ENCODE peak calls at places on chromosome 22, in four cellular contexts. V, Z, W and S are unnamed samples.

GRCh38 chr22:23384451-23384850 is 195.6 kb downstream of the IGLL1 start:
- DNase-seq in W (no peak), Z (no peak), V (no peak), S (no peak)

GRCh38 chr22:31618057-31618456 is 44.0 kb downstream of the PISD start:
- DNase-seq in V (no peak), Z (no peak), W (no peak), S (no peak)

GRCh38 chr22:35995772-35996171 is 32.9 kb downstream of the RBFOX2 start:
- DNase-seq in W (no peak), Z (peak), V (peak), S (no peak)

GRCh38 chr22:42180349-42180842 is 49.8 kb upstream of the CYP2D6 start:
- DNase-seq in Z (peak), V (no peak), W (no peak), S (no peak)

GRCh38 chr22:42336527-42337227 is 66.2 kb upstream of the TCF20 start:
- DNase-seq in Z (no peak), W (no peak), V (no peak), S (no peak)

GRCh38 chr22:43270949-43271348 is 72.2 kb downstream of the SCUBE1 start:
- DNase-seq in V (no peak), W (no peak), Z (no peak), S (no peak)

GRCh38 chr22:47075568-47075967 is 313.1 kb downstream of the TBC1D22A start:
- DNase-seq in W (no peak), Z (no peak), V (no peak), S (no peak)

GRCh38 chr22:42299586-42300285 is 29.3 kb upstream of the TCF20 start:
- DNase-seq in V (no peak), W (peak), Z (no peak), S (no peak)

GRCh38 chr22:31350410-31350863 is 4.3 kb upstream of the PATZ1 start:
- DNase-seq in V (no peak), Z (no peak), W (no peak), S (no peak)

GRCh38 chr22:35355744-35356420 is 25.0 kb upstream of the HMOX1 start:
- DNase-seq in Z (no peak), W (no peak), V (no peak), S (no peak)

GRCh38 chr22:46971141-46971775 is 208.8 kb downstream of the TBC1D22A start:
- DNase-seq in W (no peak), Z (peak), V (peak), S (no peak)

GRCh38 chr22:33653525-33654063 is 266.7 kb downstream of the LARGE1 start:
- DNase-seq in V (no peak), Z (no peak), W (no peak), S (no peak)

GRCh38 chr22:17963015-17963414 is 61.3 kb downstream of the MICAL3 start:
- DNase-seq in W (no peak), V (no peak), Z (no peak), S (no peak)

GRCh38 chr22:17969732-17970131 is 54.6 kb downstream of the MICAL3 start:
- DNase-seq in V (no peak), W (no peak), Z (peak), S (peak)

GRCh38 chr22:23696326-23696851 is 5.6 kb downstream of the RGL4 start:
- DNase-seq in W (peak), V (peak), Z (peak), S (no peak)

GRCh38 chr22:29780220-29780619 is 13.1 kb downstream of the UQCR10 start:
- DNase-seq in Z (no peak), W (no peak), V (no peak), S (no peak)

GRCh38 chr22:42101186-42101585 is 10.6 kb upstream of the NDUFA6 start:
- DNase-seq in W (no peak), V (no peak), Z (no peak), S (no peak)

GRCh38 chr22:43562843-43563242 is 151.0 kb downstream of the MPPED1 start:
- DNase-seq in V (no peak), Z (no peak), W (no peak), S (no peak)

GRCh38 chr22:22666307-22667091 is 22.1 kb downstream of the GGTLC2 start:
- DNase-seq in W (no peak), Z (peak), V (no peak), S (no peak)

GRCh38 chr22:43818981-43819690 is 7.0 kb upstream of the EFCAB6 start:
- DNase-seq in Z (no peak), V (no peak), W (no peak), S (no peak)

GRCh38 chr22:50583294-50583865 is 731 bp upstream of the CHKB start:
- DNase-seq in Z (no peak), W (peak), V (no peak), S (no peak)

DNA sequence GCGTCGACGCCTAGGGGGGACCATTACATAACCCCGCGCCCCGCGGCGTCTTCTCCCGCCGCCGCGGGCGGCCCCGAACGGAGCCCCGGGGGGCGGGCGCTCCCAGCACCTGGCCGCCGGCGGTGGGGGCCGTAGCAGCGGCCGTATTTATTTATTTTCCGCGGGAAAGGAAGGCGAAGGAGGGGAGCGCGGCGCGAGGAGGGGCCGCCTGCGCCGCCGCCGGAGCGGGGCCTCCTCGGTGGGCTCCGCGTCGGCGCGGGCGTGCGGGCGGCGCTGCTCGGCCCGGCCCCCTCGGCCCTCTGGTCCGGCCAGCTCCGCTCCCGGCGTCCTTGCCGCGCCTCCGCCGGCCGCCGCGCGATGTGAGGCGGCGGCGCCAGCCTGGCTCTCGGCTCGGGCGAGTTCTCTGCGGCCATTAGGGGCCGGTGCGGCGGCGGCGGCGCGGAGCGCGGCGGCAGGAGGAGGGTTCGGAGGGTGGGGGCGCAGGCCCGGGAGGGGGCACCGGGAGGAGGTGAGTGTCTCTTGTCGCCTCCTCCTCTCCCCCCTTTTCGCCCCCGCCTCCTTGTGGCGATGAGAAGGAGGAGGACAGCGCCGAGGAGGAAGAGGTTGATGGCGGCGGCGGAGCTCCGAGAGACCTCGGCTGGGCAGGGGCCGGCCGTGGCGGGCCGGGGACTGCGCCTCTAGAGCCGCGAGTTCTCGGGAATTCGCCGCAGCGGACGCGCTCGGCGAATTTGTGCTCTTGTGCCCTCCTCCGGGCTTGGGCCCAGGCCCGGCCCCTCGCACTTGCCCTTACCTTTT is at the start of gene EP300:
- DNase-seq in Z (peak), V (peak), W (peak), S (no peak)
- TF ChIP-seq CTCF in Z (peak), V (peak), W (peak), S (no peak)

DNA sequence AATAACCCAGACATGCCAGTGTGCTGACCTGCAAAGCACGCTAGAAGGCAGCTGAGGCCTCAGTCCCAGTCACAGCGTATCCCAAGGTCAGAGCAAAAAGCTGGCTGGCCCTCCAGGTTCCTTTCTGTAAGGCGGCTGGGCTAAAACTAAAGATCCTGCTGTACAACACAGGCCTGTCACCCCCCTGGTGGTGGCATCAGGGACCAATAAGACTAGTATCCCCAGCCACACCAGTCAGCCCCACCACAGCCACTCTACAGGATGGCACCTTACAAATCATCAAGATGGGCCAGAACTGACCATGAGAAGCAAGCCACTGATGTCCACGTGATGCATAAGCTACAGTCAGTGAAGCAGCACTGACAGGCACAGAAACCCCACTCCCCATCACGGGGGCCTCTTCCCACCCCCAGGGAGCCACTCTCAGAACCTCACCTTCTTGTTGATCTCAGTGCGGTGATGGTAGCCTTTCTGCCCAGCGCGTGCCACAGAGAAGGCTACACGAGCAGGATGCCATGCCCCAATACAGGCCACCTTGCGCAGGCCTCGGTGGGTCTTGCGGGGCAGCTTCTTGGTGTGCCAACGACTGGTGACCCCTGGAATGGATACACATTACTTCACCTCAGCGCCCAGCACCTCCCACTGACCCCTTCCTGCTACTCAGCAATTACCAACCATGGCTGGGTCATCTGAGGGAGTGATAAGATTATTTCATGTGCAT is 5.0 kb downstream of the RPL3 start:
- DNase-seq in Z (no peak), W (no peak), V (no peak), S (no peak)
- TF ChIP-seq CTCF in Z (peak), W (no peak), V (peak), S (peak)

GRCh38 chr22:38056969-38057841 is at the start of gene PICK1:
- DNase-seq in V (peak), Z (peak), W (peak), S (peak)
- TF ChIP-seq CTCF in V (no peak), Z (no peak), W (no peak), S (no peak)

GRCh38 chr22:38824587-38824986 is 19.2 kb downstream of the NPTXR start:
- DNase-seq in Z (peak), W (peak), V (no peak), S (peak)
- TF ChIP-seq CTCF in Z (peak), W (peak), V (no peak), S (peak)

DNA sequence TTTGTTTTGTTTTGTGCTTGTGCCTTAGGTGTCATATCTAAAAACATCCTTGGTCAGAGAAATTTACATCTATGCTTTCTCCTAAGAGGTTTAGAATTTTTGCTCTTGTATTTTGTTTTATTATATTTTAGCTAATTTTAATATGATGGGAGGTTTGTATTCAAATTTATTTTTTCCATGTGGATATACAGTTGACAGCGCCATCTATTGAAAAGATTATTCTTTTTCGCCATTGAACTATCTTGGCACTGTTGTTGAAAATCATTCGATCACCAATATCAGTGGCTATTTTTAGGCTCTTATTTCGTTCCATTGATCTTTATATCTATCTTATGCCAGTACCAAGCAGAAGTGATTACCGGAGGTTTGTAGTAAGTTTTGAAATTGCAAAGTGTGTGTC is 510.3 kb downstream of the BRD1 start:
- DNase-seq in W (no peak), Z (no peak), V (no peak), S (no peak)
- TF ChIP-seq CTCF in W (no peak), Z (no peak), V (no peak), S (no peak)

GRCh38 chr22:20186871-20187546 is 36.2 kb upstream of the CCDC188 start:
- DNase-seq in V (no peak), Z (no peak), W (no peak), S (no peak)

GRCh38 chr22:20187777-20188566 is 37.1 kb upstream of the CCDC188 start:
- DNase-seq in V (no peak), W (no peak), Z (no peak), S (no peak)

GRCh38 chr22:20184501-20185145 is 33.8 kb upstream of the CCDC188 start:
- DNase-seq in Z (no peak), V (no peak), W (no peak), S (no peak)

GRCh38 chr22:20185750-20186149 is 34.9 kb upstream of the CCDC188 start:
- DNase-seq in Z (no peak), W (no peak), V (no peak), S (no peak)

DNA sequence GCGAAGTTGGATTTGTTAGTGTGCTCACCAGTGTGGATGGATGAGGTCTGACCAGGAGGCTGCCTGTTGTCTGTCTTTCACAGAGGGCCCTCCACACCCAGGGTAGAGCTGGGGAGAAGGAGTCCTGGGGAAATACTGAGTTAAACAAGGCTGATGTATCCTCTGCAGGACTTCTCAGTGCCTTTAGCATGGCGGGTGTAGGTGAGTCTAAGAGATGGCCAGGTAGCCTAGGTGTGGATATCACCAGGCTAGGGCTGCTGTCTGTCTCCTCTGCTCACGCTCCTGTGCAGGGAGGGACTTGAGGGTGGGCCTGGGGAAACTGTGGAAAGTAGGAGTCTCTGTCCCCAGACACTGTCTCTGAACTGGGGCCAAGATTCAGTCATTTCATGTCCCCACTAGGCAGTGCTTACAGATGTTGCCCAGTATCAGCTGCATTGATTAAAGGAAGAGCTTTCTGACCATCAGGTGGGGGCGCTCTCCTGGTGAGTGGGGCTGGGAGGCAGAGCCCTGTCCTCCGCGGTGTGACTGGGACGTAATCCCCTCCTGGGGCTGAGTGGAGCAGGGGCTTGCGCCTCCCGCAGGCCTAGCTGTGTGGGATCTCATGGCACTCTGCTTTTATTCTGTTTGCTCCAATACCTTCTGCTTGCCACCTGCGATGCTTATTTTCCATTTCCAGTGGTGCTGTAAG is 35.5 kb upstream of the CCDC188 start:
- DNase-seq in Z (no peak), W (no peak), V (no peak), S (no peak)
- TF ChIP-seq CTCF in Z (peak), W (no peak), V (no peak), S (peak)

DNA sequence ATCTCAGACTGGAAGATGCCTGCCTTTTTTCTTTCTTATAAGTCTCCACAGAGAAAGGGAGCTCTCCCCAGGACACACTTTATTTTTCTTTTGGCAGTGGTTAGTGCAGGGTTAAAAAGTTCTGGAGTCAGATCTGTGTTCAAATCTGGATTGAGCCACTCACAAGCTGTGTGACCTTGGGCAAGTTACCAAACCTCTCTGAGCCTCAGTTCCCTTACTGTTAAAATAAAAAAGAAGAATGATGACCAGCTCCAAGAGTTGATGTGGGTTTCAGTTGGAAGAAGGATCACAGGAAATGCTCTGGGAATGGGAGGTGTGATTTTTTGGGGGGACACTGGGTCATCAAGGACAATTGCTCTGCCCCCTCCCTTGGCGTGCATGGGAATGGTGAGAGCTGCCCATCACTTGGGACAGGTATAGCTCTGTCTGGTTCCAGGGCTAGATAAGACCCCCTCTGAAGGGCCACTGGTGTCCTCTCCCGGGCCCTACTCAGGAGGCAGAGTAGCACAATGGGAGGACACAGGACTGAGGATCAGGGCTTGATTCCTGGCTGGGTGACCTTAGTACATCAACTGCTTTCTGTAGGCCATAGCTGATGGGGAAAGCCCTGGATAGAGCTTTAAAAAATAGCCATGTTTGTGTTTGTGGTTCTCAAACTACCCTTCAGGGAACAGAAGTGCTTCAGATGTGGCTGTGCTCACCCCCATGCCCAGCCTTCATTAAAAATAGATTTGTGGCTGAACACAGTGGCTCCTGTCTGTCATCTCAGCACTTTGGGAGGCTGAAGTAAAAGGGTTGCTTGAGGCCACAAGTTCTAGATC is 228.3 kb downstream of the MIAT start:
- DNase-seq in W (no peak), Z (no peak), V (no peak), S (no peak)
- TF ChIP-seq CTCF in W (no peak), Z (no peak), V (no peak), S (no peak)